ENCODE peak calls at places on chromosome 2, in six cellular contexts. One of them, this sample, is unnamed.

GRCh38 chr2:177998006-177998405 is 74.6 kb downstream of the PDE11A start:
- DNase-seq in mesenchymal stem cell: peak
- DNase-seq in activated T-cell treated with anti-CD3 and anti-CD28 coated beads, Interleukin-2, amount 50 U/mL, for 4 hours: no peak
- DNase-seq in neural progenitor cell: no peak
- DNase-seq in C1 segment of cervical spinal cord: no peak
- DNase-seq in H54: no peak
- DNase-seq in this sample: no peak

GRCh38 chr2:2662037-2662846 is 331.2 kb upstream of the MYT1L start:
- DNase-seq in mesenchymal stem cell: no peak
- DNase-seq in activated T-cell treated with anti-CD3 and anti-CD28 coated beads, Interleukin-2, amount 50 U/mL, for 4 hours: no peak
- DNase-seq in neural progenitor cell: no peak
- DNase-seq in C1 segment of cervical spinal cord: no peak
- DNase-seq in H54: no peak
- DNase-seq in this sample: peak

GRCh38 chr2:163420604-163421003 is 315.2 kb downstream of the FIGN start:
- DNase-seq in mesenchymal stem cell: no peak
- DNase-seq in activated T-cell treated with anti-CD3 and anti-CD28 coated beads, Interleukin-2, amount 50 U/mL, for 4 hours: no peak
- DNase-seq in neural progenitor cell: no peak
- DNase-seq in C1 segment of cervical spinal cord: no peak
- DNase-seq in H54: no peak
- DNase-seq in this sample: no peak

GRCh38 chr2:163252199-163252598 is 413.6 kb upstream of the KCNH7 start:
- DNase-seq in mesenchymal stem cell: no peak
- DNase-seq in activated T-cell treated with anti-CD3 and anti-CD28 coated beads, Interleukin-2, amount 50 U/mL, for 4 hours: no peak
- DNase-seq in neural progenitor cell: no peak
- DNase-seq in C1 segment of cervical spinal cord: no peak
- DNase-seq in H54: no peak
- DNase-seq in this sample: no peak

GRCh38 chr2:20371656-20372055 is 21.0 kb upstream of the PUM2 start:
- DNase-seq in mesenchymal stem cell: no peak
- DNase-seq in activated T-cell treated with anti-CD3 and anti-CD28 coated beads, Interleukin-2, amount 50 U/mL, for 4 hours: no peak
- DNase-seq in neural progenitor cell: no peak
- DNase-seq in C1 segment of cervical spinal cord: no peak
- DNase-seq in H54: no peak
- DNase-seq in this sample: no peak

GRCh38 chr2:63698825-63699548 is 110.2 kb downstream of the MDH1 start:
- DNase-seq in mesenchymal stem cell: peak
- DNase-seq in activated T-cell treated with anti-CD3 and anti-CD28 coated beads, Interleukin-2, amount 50 U/mL, for 4 hours: no peak
- DNase-seq in neural progenitor cell: peak
- DNase-seq in C1 segment of cervical spinal cord: no peak
- DNase-seq in H54: peak
- DNase-seq in this sample: peak

GRCh38 chr2:207206001-207206400 is 40.3 kb upstream of the KLF7 start:
- DNase-seq in mesenchymal stem cell: no peak
- DNase-seq in activated T-cell treated with anti-CD3 and anti-CD28 coated beads, Interleukin-2, amount 50 U/mL, for 4 hours: no peak
- DNase-seq in neural progenitor cell: no peak
- DNase-seq in C1 segment of cervical spinal cord: no peak
- DNase-seq in H54: no peak
- DNase-seq in this sample: no peak

GRCh38 chr2:18959952-18960717 is 370.8 kb upstream of the NT5C1B start:
- DNase-seq in mesenchymal stem cell: peak
- DNase-seq in activated T-cell treated with anti-CD3 and anti-CD28 coated beads, Interleukin-2, amount 50 U/mL, for 4 hours: no peak
- DNase-seq in neural progenitor cell: no peak
- DNase-seq in C1 segment of cervical spinal cord: no peak
- DNase-seq in H54: no peak
- DNase-seq in this sample: no peak

GRCh38 chr2:78908973-78909372 is 116.5 kb upstream of the REG3G start:
- DNase-seq in mesenchymal stem cell: no peak
- DNase-seq in activated T-cell treated with anti-CD3 and anti-CD28 coated beads, Interleukin-2, amount 50 U/mL, for 4 hours: no peak
- DNase-seq in neural progenitor cell: no peak
- DNase-seq in C1 segment of cervical spinal cord: no peak
- DNase-seq in H54: no peak
- DNase-seq in this sample: no peak

GRCh38 chr2:144554811-144555210 is 34.9 kb upstream of the ZEB2 start:
- DNase-seq in mesenchymal stem cell: no peak
- DNase-seq in activated T-cell treated with anti-CD3 and anti-CD28 coated beads, Interleukin-2, amount 50 U/mL, for 4 hours: no peak
- DNase-seq in neural progenitor cell: no peak
- DNase-seq in C1 segment of cervical spinal cord: no peak
- DNase-seq in H54: no peak
- DNase-seq in this sample: no peak

GRCh38 chr2:55047677-55048299 is 2.5 kb downstream of the RTN4 start:
- DNase-seq in mesenchymal stem cell: peak
- DNase-seq in activated T-cell treated with anti-CD3 and anti-CD28 coated beads, Interleukin-2, amount 50 U/mL, for 4 hours: no peak
- DNase-seq in neural progenitor cell: no peak
- DNase-seq in C1 segment of cervical spinal cord: no peak
- DNase-seq in H54: no peak
- DNase-seq in this sample: peak

GRCh38 chr2:145687445-145688104 is 1167.7 kb upstream of the ZEB2 start:
- DNase-seq in mesenchymal stem cell: no peak
- DNase-seq in activated T-cell treated with anti-CD3 and anti-CD28 coated beads, Interleukin-2, amount 50 U/mL, for 4 hours: no peak
- DNase-seq in neural progenitor cell: peak
- DNase-seq in C1 segment of cervical spinal cord: no peak
- DNase-seq in H54: no peak
- DNase-seq in this sample: no peak

GRCh38 chr2:180523629-180524340 is 456.6 kb upstream of the UBE2E3 start:
- DNase-seq in mesenchymal stem cell: peak
- DNase-seq in activated T-cell treated with anti-CD3 and anti-CD28 coated beads, Interleukin-2, amount 50 U/mL, for 4 hours: no peak
- DNase-seq in neural progenitor cell: no peak
- DNase-seq in C1 segment of cervical spinal cord: no peak
- DNase-seq in H54: peak
- DNase-seq in this sample: no peak

GRCh38 chr2:41955641-41956040 is 92.2 kb upstream of the PKDCC start:
- DNase-seq in mesenchymal stem cell: no peak
- DNase-seq in activated T-cell treated with anti-CD3 and anti-CD28 coated beads, Interleukin-2, amount 50 U/mL, for 4 hours: no peak
- DNase-seq in neural progenitor cell: no peak
- DNase-seq in C1 segment of cervical spinal cord: no peak
- DNase-seq in H54: no peak
- DNase-seq in this sample: peak

GRCh38 chr2:241848761-241849615 is 9.7 kb downstream of the PDCD1 start:
- DNase-seq in mesenchymal stem cell: no peak
- DNase-seq in activated T-cell treated with anti-CD3 and anti-CD28 coated beads, Interleukin-2, amount 50 U/mL, for 4 hours: no peak
- DNase-seq in neural progenitor cell: no peak
- DNase-seq in C1 segment of cervical spinal cord: no peak
- DNase-seq in H54: no peak
- DNase-seq in this sample: no peak

GRCh38 chr2:34734042-34734441 is 1134.9 kb upstream of the FAM98A start:
- DNase-seq in mesenchymal stem cell: no peak
- DNase-seq in activated T-cell treated with anti-CD3 and anti-CD28 coated beads, Interleukin-2, amount 50 U/mL, for 4 hours: no peak
- DNase-seq in neural progenitor cell: no peak
- DNase-seq in C1 segment of cervical spinal cord: no peak
- DNase-seq in H54: no peak
- DNase-seq in this sample: no peak

GRCh38 chr2:21231985-21232384 is 108.2 kb downstream of the TDRD15 start:
- DNase-seq in mesenchymal stem cell: no peak
- DNase-seq in activated T-cell treated with anti-CD3 and anti-CD28 coated beads, Interleukin-2, amount 50 U/mL, for 4 hours: no peak
- DNase-seq in neural progenitor cell: no peak
- DNase-seq in C1 segment of cervical spinal cord: no peak
- DNase-seq in H54: no peak
- DNase-seq in this sample: peak

GRCh38 chr2:166464187-166464586 is 29.9 kb downstream of the SCN7A start:
- DNase-seq in mesenchymal stem cell: no peak
- DNase-seq in activated T-cell treated with anti-CD3 and anti-CD28 coated beads, Interleukin-2, amount 50 U/mL, for 4 hours: no peak
- DNase-seq in neural progenitor cell: no peak
- DNase-seq in C1 segment of cervical spinal cord: no peak
- DNase-seq in H54: no peak
- DNase-seq in this sample: no peak

GRCh38 chr2:239355724-239356123 is 45.1 kb downstream of the HDAC4 start:
- DNase-seq in mesenchymal stem cell: no peak
- DNase-seq in activated T-cell treated with anti-CD3 and anti-CD28 coated beads, Interleukin-2, amount 50 U/mL, for 4 hours: no peak
- DNase-seq in neural progenitor cell: no peak
- DNase-seq in C1 segment of cervical spinal cord: no peak
- DNase-seq in H54: no peak
- DNase-seq in this sample: no peak

GRCh38 chr2:98894331-98895000 is 41.6 kb downstream of the CRACDL start:
- DNase-seq in mesenchymal stem cell: no peak
- DNase-seq in activated T-cell treated with anti-CD3 and anti-CD28 coated beads, Interleukin-2, amount 50 U/mL, for 4 hours: no peak
- DNase-seq in neural progenitor cell: no peak
- DNase-seq in C1 segment of cervical spinal cord: no peak
- DNase-seq in H54: no peak
- DNase-seq in this sample: no peak

GRCh38 chr2:191894681-191895147 is 47.8 kb upstream of the CAVIN2 start:
- DNase-seq in mesenchymal stem cell: peak
- DNase-seq in activated T-cell treated with anti-CD3 and anti-CD28 coated beads, Interleukin-2, amount 50 U/mL, for 4 hours: no peak
- DNase-seq in neural progenitor cell: no peak
- DNase-seq in C1 segment of cervical spinal cord: no peak
- DNase-seq in H54: peak
- DNase-seq in this sample: no peak

GRCh38 chr2:7053650-7054262 is 136.5 kb downstream of the RNF144A start:
- DNase-seq in mesenchymal stem cell: no peak
- DNase-seq in activated T-cell treated with anti-CD3 and anti-CD28 coated beads, Interleukin-2, amount 50 U/mL, for 4 hours: no peak
- DNase-seq in neural progenitor cell: peak
- DNase-seq in C1 segment of cervical spinal cord: no peak
- DNase-seq in H54: no peak
- DNase-seq in this sample: peak

GRCh38 chr2:24181849-24182248 is 7.0 kb downstream of the FAM228A start:
- DNase-seq in mesenchymal stem cell: no peak
- DNase-seq in activated T-cell treated with anti-CD3 and anti-CD28 coated beads, Interleukin-2, amount 50 U/mL, for 4 hours: no peak
- DNase-seq in neural progenitor cell: peak
- DNase-seq in C1 segment of cervical spinal cord: no peak
- DNase-seq in H54: no peak
- DNase-seq in this sample: no peak

GRCh38 chr2:70923378-70924015 is 12.2 kb upstream of the ATP6V1B1 start:
- DNase-seq in mesenchymal stem cell: no peak
- DNase-seq in activated T-cell treated with anti-CD3 and anti-CD28 coated beads, Interleukin-2, amount 50 U/mL, for 4 hours: no peak
- DNase-seq in neural progenitor cell: peak
- DNase-seq in C1 segment of cervical spinal cord: no peak
- DNase-seq in H54: no peak
- DNase-seq in this sample: no peak

GRCh38 chr2:138029238-138029637 is 65.0 kb downstream of the HNMT start:
- DNase-seq in mesenchymal stem cell: no peak
- DNase-seq in activated T-cell treated with anti-CD3 and anti-CD28 coated beads, Interleukin-2, amount 50 U/mL, for 4 hours: no peak
- DNase-seq in neural progenitor cell: no peak
- DNase-seq in C1 segment of cervical spinal cord: no peak
- DNase-seq in H54: no peak
- DNase-seq in this sample: no peak

GRCh38 chr2:24449348-24449747 is 41.7 kb upstream of the NCOA1 start:
- DNase-seq in mesenchymal stem cell: no peak
- DNase-seq in activated T-cell treated with anti-CD3 and anti-CD28 coated beads, Interleukin-2, amount 50 U/mL, for 4 hours: no peak
- DNase-seq in neural progenitor cell: no peak
- DNase-seq in C1 segment of cervical spinal cord: no peak
- DNase-seq in H54: no peak
- DNase-seq in this sample: no peak

GRCh38 chr2:30375915-30376314 is 71.1 kb upstream of the LCLAT1 start:
- DNase-seq in mesenchymal stem cell: no peak
- DNase-seq in activated T-cell treated with anti-CD3 and anti-CD28 coated beads, Interleukin-2, amount 50 U/mL, for 4 hours: no peak
- DNase-seq in neural progenitor cell: no peak
- DNase-seq in C1 segment of cervical spinal cord: no peak
- DNase-seq in H54: no peak
- DNase-seq in this sample: no peak

GRCh38 chr2:239978381-239978780 is 46.8 kb downstream of the NDUFA10 start:
- DNase-seq in mesenchymal stem cell: peak
- DNase-seq in activated T-cell treated with anti-CD3 and anti-CD28 coated beads, Interleukin-2, amount 50 U/mL, for 4 hours: no peak
- DNase-seq in neural progenitor cell: no peak
- DNase-seq in C1 segment of cervical spinal cord: no peak
- DNase-seq in H54: no peak
- DNase-seq in this sample: no peak

GRCh38 chr2:20645761-20646160 is 5.1 kb downstream of the HS1BP3 start:
- DNase-seq in mesenchymal stem cell: no peak
- DNase-seq in activated T-cell treated with anti-CD3 and anti-CD28 coated beads, Interleukin-2, amount 50 U/mL, for 4 hours: no peak
- DNase-seq in neural progenitor cell: no peak
- DNase-seq in C1 segment of cervical spinal cord: no peak
- DNase-seq in H54: no peak
- DNase-seq in this sample: no peak

GRCh38 chr2:41847744-41848441 is 199.9 kb upstream of the PKDCC start:
- DNase-seq in mesenchymal stem cell: peak
- DNase-seq in activated T-cell treated with anti-CD3 and anti-CD28 coated beads, Interleukin-2, amount 50 U/mL, for 4 hours: no peak
- DNase-seq in neural progenitor cell: no peak
- DNase-seq in C1 segment of cervical spinal cord: no peak
- DNase-seq in H54: no peak
- DNase-seq in this sample: no peak

GRCh38 chr2:170324640-170325046 is 146.7 kb downstream of the MYO3B start:
- DNase-seq in mesenchymal stem cell: peak
- DNase-seq in activated T-cell treated with anti-CD3 and anti-CD28 coated beads, Interleukin-2, amount 50 U/mL, for 4 hours: peak
- DNase-seq in neural progenitor cell: peak
- DNase-seq in C1 segment of cervical spinal cord: no peak
- DNase-seq in H54: peak
- DNase-seq in this sample: peak

GRCh38 chr2:138564586-138565250 is 63.1 kb downstream of the SPOPL start:
- DNase-seq in mesenchymal stem cell: no peak
- DNase-seq in activated T-cell treated with anti-CD3 and anti-CD28 coated beads, Interleukin-2, amount 50 U/mL, for 4 hours: no peak
- DNase-seq in neural progenitor cell: no peak
- DNase-seq in C1 segment of cervical spinal cord: no peak
- DNase-seq in H54: no peak
- DNase-seq in this sample: no peak

GRCh38 chr2:160214461-160215055 is 14.5 kb upstream of the ITGB6 start:
- DNase-seq in mesenchymal stem cell: peak
- DNase-seq in activated T-cell treated with anti-CD3 and anti-CD28 coated beads, Interleukin-2, amount 50 U/mL, for 4 hours: no peak
- DNase-seq in neural progenitor cell: no peak
- DNase-seq in C1 segment of cervical spinal cord: no peak
- DNase-seq in H54: peak
- DNase-seq in this sample: no peak

This sample was measured in midbrain.